ENCODE peak calls at places on chromosome 3, in five cellular contexts. One of them, this sample, is unnamed.

GRCh38 chr3:182487621-182488020 is 305.7 kb upstream of the ATP11B start:
- DNase-seq in iris pigment epithelial cell: no peak
- DNase-seq in keratinocyte: no peak
- DNase-seq in HL-60: no peak
- DNase-seq in activated naive CD4-positive, alpha-beta T cell treated with anti-CD3 and anti-CD28 coated beads, Interleukin-2, amount 50 U/mL, for 16 hours: no peak
- DNase-seq in this sample: no peak

GRCh38 chr3:170467560-170467959 is 48.9 kb downstream of the CLDN11 start:
- DNase-seq in iris pigment epithelial cell: no peak
- DNase-seq in keratinocyte: no peak
- DNase-seq in HL-60: no peak
- DNase-seq in activated naive CD4-positive, alpha-beta T cell treated with anti-CD3 and anti-CD28 coated beads, Interleukin-2, amount 50 U/mL, for 16 hours: no peak
- DNase-seq in this sample: no peak

GRCh38 chr3:11567516-11568467 is 75.9 kb downstream of the VGLL4 start:
- DNase-seq in iris pigment epithelial cell: peak; percentile 75
- DNase-seq in keratinocyte: peak; percentile 60
- DNase-seq in HL-60: no peak
- DNase-seq in activated naive CD4-positive, alpha-beta T cell treated with anti-CD3 and anti-CD28 coated beads, Interleukin-2, amount 50 U/mL, for 16 hours: no peak
- DNase-seq in this sample: no peak

GRCh38 chr3:194265505-194265892 is 85.6 kb downstream of the CPN2 start:
- DNase-seq in iris pigment epithelial cell: peak; percentile 96
- DNase-seq in keratinocyte: no peak
- DNase-seq in HL-60: no peak
- DNase-seq in activated naive CD4-positive, alpha-beta T cell treated with anti-CD3 and anti-CD28 coated beads, Interleukin-2, amount 50 U/mL, for 16 hours: no peak
- DNase-seq in this sample: no peak

GRCh38 chr3:99023590-99024192 is 122.2 kb upstream of the DCBLD2 start:
- DNase-seq in iris pigment epithelial cell: peak; percentile 53
- DNase-seq in keratinocyte: no peak
- DNase-seq in HL-60: peak; percentile 4
- DNase-seq in activated naive CD4-positive, alpha-beta T cell treated with anti-CD3 and anti-CD28 coated beads, Interleukin-2, amount 50 U/mL, for 16 hours: no peak
- DNase-seq in this sample: no peak

GRCh38 chr3:481680-482079 is 285.1 kb downstream of the CHL1 start:
- DNase-seq in iris pigment epithelial cell: no peak
- DNase-seq in keratinocyte: no peak
- DNase-seq in HL-60: no peak
- DNase-seq in activated naive CD4-positive, alpha-beta T cell treated with anti-CD3 and anti-CD28 coated beads, Interleukin-2, amount 50 U/mL, for 16 hours: no peak
- DNase-seq in this sample: no peak

GRCh38 chr3:57007513-57008415 is 52.7 kb upstream of the SPATA12 start:
- DNase-seq in iris pigment epithelial cell: peak; percentile 89
- DNase-seq in keratinocyte: peak; percentile 28
- DNase-seq in HL-60: no peak
- DNase-seq in activated naive CD4-positive, alpha-beta T cell treated with anti-CD3 and anti-CD28 coated beads, Interleukin-2, amount 50 U/mL, for 16 hours: no peak
- DNase-seq in this sample: peak; percentile 10

GRCh38 chr3:51706788-51707731 is at the start of gene GRM2:
- DNase-seq in iris pigment epithelial cell: peak; percentile 83
- DNase-seq in keratinocyte: no peak
- DNase-seq in HL-60: no peak
- DNase-seq in activated naive CD4-positive, alpha-beta T cell treated with anti-CD3 and anti-CD28 coated beads, Interleukin-2, amount 50 U/mL, for 16 hours: peak; percentile 33
- DNase-seq in this sample: peak; percentile 32

GRCh38 chr3:187737401-187738088 is 7.7 kb downstream of the BCL6 start:
- DNase-seq in iris pigment epithelial cell: peak; percentile 87
- DNase-seq in keratinocyte: no peak
- DNase-seq in HL-60: peak; percentile 37
- DNase-seq in activated naive CD4-positive, alpha-beta T cell treated with anti-CD3 and anti-CD28 coated beads, Interleukin-2, amount 50 U/mL, for 16 hours: peak; percentile 37
- DNase-seq in this sample: peak; percentile 59

GRCh38 chr3:24160424-24160823 is 215.3 kb downstream of the NR1D2 start:
- DNase-seq in iris pigment epithelial cell: no peak
- DNase-seq in keratinocyte: no peak
- DNase-seq in HL-60: no peak
- DNase-seq in activated naive CD4-positive, alpha-beta T cell treated with anti-CD3 and anti-CD28 coated beads, Interleukin-2, amount 50 U/mL, for 16 hours: no peak
- DNase-seq in this sample: no peak